ENCODE peak calls at places on chromosome 3, in ten cellular contexts. T, U, W, L, X, Q, D, I, V and G are unnamed samples. For H3K9me3, the result is how much of the 10 kb centered on the place peaks cover.

GRCh38 chr3:106860182-106860581 is 517.1 kb upstream of the CCDC54 start:
- DNase-seq in T (no peak), U (no peak), W (peak), L (no peak), X (no peak), Q (no peak), D (no peak), I (no peak), V (no peak), G (no peak)

GRCh38 chr3:86794336-86795065 is 196.4 kb downstream of the VGLL3 start:
- DNase-seq in T (no peak), U (no peak), W (peak), L (no peak), X (no peak), Q (no peak), D (no peak), I (no peak), V (peak), G (no peak)

GRCh38 chr3:54756330-54756731 is 171.5 kb downstream of the LRTM1 start:
- DNase-seq in T (no peak), U (no peak), W (peak), L (no peak), X (no peak), Q (no peak), D (no peak), I (no peak), V (peak), G (no peak)

GRCh38 chr3:136584728-136585127 is 167.4 kb downstream of the STAG1 start:
- DNase-seq in T (no peak), U (no peak), W (peak), L (no peak), X (no peak), Q (no peak), D (no peak), I (no peak), V (no peak), G (no peak)

GRCh38 chr3:32238027-32238815 is at the start of gene CMTM8:
- DNase-seq in T (no peak), U (peak), W (peak), L (peak), X (peak), Q (no peak), D (peak), I (peak), V (peak), G (peak)

GRCh38 chr3:146380052-146380451 is 89.3 kb downstream of the PLSCR2 start:
- DNase-seq in T (no peak), U (no peak), W (no peak), L (no peak), X (no peak), Q (no peak), D (no peak), I (no peak), V (no peak), G (no peak)

GRCh38 chr3:37546876-37547275 is 314.8 kb upstream of the CTDSPL start:
- DNase-seq in T (peak), U (peak), W (peak), L (no peak), X (no peak), Q (no peak), D (no peak), I (peak), V (peak), G (no peak)

GRCh38 chr3:2456788-2457187 is 358.1 kb downstream of the CNTN4 start:
- DNase-seq in T (no peak), U (no peak), W (no peak), L (no peak), X (no peak), Q (no peak), D (no peak), I (no peak), V (no peak), G (no peak)

GRCh38 chr3:79139395-79140060 is 628.3 kb downstream of the ROBO1 start:
- DNase-seq in T (no peak), U (no peak), W (peak), L (no peak), X (no peak), Q (no peak), D (no peak), I (no peak), V (peak), G (no peak)

GRCh38 chr3:188349276-188349962 is 195.5 kb downstream of the LPP start:
- DNase-seq in T (no peak), U (no peak), W (peak), L (no peak), X (no peak), Q (no peak), D (no peak), I (peak), V (peak), G (no peak)

GRCh38 chr3:44468572-44469520 is 8.6 kb downstream of the ZNF445 start:
- DNase-seq in T (no peak), U (no peak), W (peak), L (no peak), X (no peak), Q (no peak), D (no peak), I (no peak), V (peak), G (no peak)

GRCh38 chr3:905217-905616 is 187.6 kb upstream of the CNTN6 start:
- DNase-seq in T (no peak), U (no peak), W (no peak), L (no peak), X (no peak), Q (no peak), D (no peak), I (no peak), V (no peak), G (no peak)
- H3K9me3 ChIP-seq in T (under half), U (under half), W (under half), L (under half), X (under half), Q (under half), D (under half), I (under half), V (under half), G (under half)

DNA sequence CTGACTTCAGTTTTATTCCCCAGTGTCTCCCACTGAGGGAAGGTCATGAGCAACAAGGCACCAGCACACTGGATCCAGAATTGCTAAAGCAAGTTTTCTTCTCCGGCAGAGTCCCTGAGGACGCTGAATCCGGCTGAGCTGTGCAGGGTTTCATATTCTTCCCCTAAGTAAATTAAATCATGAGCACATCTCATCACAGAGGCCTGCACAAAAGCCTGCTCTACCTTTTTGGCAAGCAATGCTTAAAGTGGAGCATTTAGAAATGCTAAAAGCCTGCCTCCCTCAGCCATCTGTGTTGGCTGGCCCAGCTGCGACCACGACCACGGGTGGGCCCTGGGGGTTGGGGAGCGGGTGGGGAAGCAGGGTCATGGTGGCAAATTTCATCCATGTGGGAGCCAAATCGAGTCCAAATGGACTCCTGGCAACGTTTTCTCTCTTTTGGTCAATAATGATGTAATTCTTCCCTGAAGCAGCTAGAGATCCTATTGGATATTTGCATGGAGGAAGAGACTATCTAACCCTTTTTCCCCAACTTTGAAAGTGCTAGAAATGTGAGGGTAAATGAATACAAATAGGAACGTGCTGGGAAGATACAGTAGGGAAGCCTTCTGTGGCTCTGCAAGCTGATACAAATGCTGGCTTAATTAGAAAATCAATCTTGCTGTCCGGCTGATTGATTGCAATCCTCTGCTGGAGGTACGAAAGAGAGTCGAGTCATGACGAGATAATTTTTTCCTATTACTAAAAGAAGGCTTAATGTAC is 532.8 kb upstream of the TBL1XR1 start:
- DNase-seq in T (peak), U (peak), W (no peak), L (peak), X (no peak), Q (no peak), D (no peak), I (peak), V (peak), G (no peak)
- H3K9me3 ChIP-seq in T (under half), U (under half), W (under half), L (under half), X (under half), Q (under half), D (under half), I (under half), V (under half), G (under half)

GRCh38 chr3:197238842-197239241 is 59.6 kb downstream of the DLG1 start:
- DNase-seq in T (no peak), U (no peak), W (no peak), L (no peak), X (no peak), Q (no peak), D (no peak), I (no peak), V (no peak), G (no peak)

GRCh38 chr3:197237897-197238296 is 60.5 kb downstream of the DLG1 start:
- DNase-seq in T (no peak), U (no peak), W (no peak), L (no peak), X (no peak), Q (no peak), D (no peak), I (no peak), V (no peak), G (no peak)

GRCh38 chr3:197239857-197240256 is 58.6 kb downstream of the DLG1 start:
- DNase-seq in T (no peak), U (no peak), W (no peak), L (no peak), X (no peak), Q (no peak), D (no peak), I (no peak), V (peak), G (no peak)

GRCh38 chr3:197242784-197243432 is 55.5 kb downstream of the DLG1 start:
- DNase-seq in T (no peak), U (no peak), W (no peak), L (no peak), X (no peak), Q (no peak), D (no peak), I (no peak), V (no peak), G (no peak)

GRCh38 chr3:197241173-197241572 is 57.2 kb downstream of the DLG1 start:
- DNase-seq in T (no peak), U (no peak), W (no peak), L (no peak), X (no peak), Q (no peak), D (no peak), I (no peak), V (peak), G (no peak)
- H3K9me3 ChIP-seq in T (under half), U (under half), W (under half), L (under half), X (under half), Q (under half), D (under half), I (under half), V (under half), G (under half)

GRCh38 chr3:128855574-128855973 is 23.8 kb upstream of the ACAD9 start:
- DNase-seq in T (no peak), U (no peak), W (no peak), L (no peak), X (no peak), Q (no peak), D (no peak), I (no peak), V (no peak), G (no peak)

GRCh38 chr3:128850544-128850943 is 28.9 kb upstream of the ACAD9 start:
- DNase-seq in T (no peak), U (no peak), W (no peak), L (no peak), X (no peak), Q (no peak), D (no peak), I (no peak), V (no peak), G (no peak)

GRCh38 chr3:128851601-128852000 is 27.8 kb upstream of the ACAD9 start:
- DNase-seq in T (no peak), U (no peak), W (no peak), L (no peak), X (no peak), Q (no peak), D (no peak), I (no peak), V (no peak), G (no peak)

GRCh38 chr3:128854382-128854939 is 25.0 kb upstream of the ACAD9 start:
- DNase-seq in T (no peak), U (no peak), W (no peak), L (no peak), X (no peak), Q (no peak), D (no peak), I (no peak), V (no peak), G (no peak)

DNA sequence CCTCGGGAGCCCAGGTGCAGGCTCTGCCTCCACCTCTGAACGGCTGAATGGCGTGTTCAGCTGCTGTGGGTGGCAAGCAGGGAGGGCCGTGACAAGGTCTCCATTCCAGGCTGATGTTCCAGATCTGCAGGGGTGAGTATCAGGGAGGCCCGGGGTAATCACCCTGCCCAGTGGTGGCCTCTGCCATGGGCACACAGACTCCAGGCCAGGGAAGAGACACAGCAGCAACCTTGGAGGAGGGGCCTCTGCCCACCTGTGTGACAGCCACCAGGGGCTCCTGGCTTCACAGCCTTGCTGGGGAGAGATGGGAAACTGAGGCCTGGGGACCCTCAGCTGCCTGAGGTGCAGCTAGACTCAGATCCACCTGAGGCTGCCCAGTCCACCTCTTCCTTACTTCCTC is 25.6 kb upstream of the ACAD9 start:
- DNase-seq in T (no peak), U (no peak), W (no peak), L (no peak), X (no peak), Q (no peak), D (no peak), I (no peak), V (no peak), G (no peak)
- H3K9me3 ChIP-seq in T (under half), U (under half), W (under half), L (under half), X (under half), Q (under half), D (under half), I (under half), V (under half), G (under half)

GRCh38 chr3:59502806-59503205 is 453.0 kb upstream of the CFAP20DC start:
- DNase-seq in T (no peak), U (no peak), W (peak), L (no peak), X (no peak), Q (no peak), D (no peak), I (no peak), V (peak), G (no peak)

GRCh38 chr3:59499954-59500353 is 450.1 kb upstream of the CFAP20DC start:
- DNase-seq in T (no peak), U (no peak), W (no peak), L (no peak), X (no peak), Q (no peak), D (no peak), I (no peak), V (no peak), G (no peak)

GRCh38 chr3:59496250-59496649 is 446.4 kb upstream of the CFAP20DC start:
- DNase-seq in T (no peak), U (no peak), W (no peak), L (no peak), X (no peak), Q (no peak), D (no peak), I (no peak), V (no peak), G (no peak)

GRCh38 chr3:59503441-59503840 is 453.6 kb upstream of the CFAP20DC start:
- DNase-seq in T (no peak), U (no peak), W (no peak), L (no peak), X (no peak), Q (no peak), D (no peak), I (no peak), V (no peak), G (no peak)

GRCh38 chr3:59498995-59499394 is 449.2 kb upstream of the CFAP20DC start:
- DNase-seq in T (no peak), U (no peak), W (no peak), L (no peak), X (no peak), Q (no peak), D (no peak), I (no peak), V (no peak), G (no peak)
- H3K9me3 ChIP-seq in T (under half), U (under half), W (under half), L (under half), X (under half), Q (under half), D (under half), I (under half), V (under half), G (under half)

GRCh38 chr3:152192050-152192449 is 76.7 kb upstream of the MBNL1 start:
- DNase-seq in T (no peak), U (no peak), W (no peak), L (peak), X (no peak), Q (no peak), D (no peak), I (no peak), V (no peak), G (peak)

GRCh38 chr3:152192936-152193672 is 75.6 kb upstream of the MBNL1 start:
- DNase-seq in T (no peak), U (no peak), W (no peak), L (no peak), X (no peak), Q (no peak), D (no peak), I (no peak), V (no peak), G (no peak)

GRCh38 chr3:152196782-152197181 is 71.9 kb upstream of the MBNL1 start:
- DNase-seq in T (no peak), U (no peak), W (no peak), L (no peak), X (no peak), Q (no peak), D (no peak), I (no peak), V (no peak), G (no peak)

GRCh38 chr3:152195206-152195605 is 73.5 kb upstream of the MBNL1 start:
- DNase-seq in T (no peak), U (no peak), W (no peak), L (no peak), X (no peak), Q (no peak), D (no peak), I (no peak), V (no peak), G (no peak)

DNA sequence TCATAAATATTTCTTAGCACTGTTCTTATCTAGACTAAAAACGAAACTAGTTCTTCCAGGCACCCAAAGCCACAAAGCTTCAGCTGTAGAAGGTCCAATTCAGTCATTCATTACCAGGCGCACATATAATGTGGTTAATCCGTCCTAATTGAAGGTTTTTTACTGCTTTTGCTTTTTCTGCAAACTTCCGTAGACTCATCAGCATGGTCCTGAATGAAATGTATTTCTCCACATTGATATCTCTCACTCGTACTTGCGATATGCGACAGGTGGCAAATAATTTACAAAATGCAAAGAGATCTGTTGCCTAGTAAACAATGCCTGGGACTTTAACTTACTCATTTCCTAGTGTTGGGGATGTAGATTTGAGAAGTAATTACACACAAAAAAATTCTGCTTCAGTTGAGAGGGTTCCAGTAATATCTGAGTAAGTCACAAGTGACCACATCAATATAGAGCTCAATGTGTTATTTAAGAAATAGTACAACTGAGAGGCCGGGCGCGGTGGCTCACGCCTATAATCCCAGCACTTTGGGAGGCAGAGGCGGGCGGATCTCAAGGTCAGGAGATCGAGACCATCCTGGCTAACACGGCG is 75.0 kb upstream of the MBNL1 start:
- DNase-seq in T (no peak), U (no peak), W (no peak), L (peak), X (no peak), Q (no peak), D (no peak), I (no peak), V (no peak), G (peak)
- H3K9me3 ChIP-seq in T (under half), U (under half), W (under half), L (under half), X (under half), Q (under half), D (under half), I (under half), V (under half), G (under half)